ENCODE peak calls at places on chromosomes 16 and 17, in five cellular contexts. One of them, this sample, is unnamed. For H3K27me3, the result is how much of the 10 kb centered on the place peaks cover.

GRCh38 chr16:27174798-27175197 is 28.5 kb upstream of the KDM8 start:
- DNase-seq in GM23338: no peak
- DNase-seq in GM12878: no peak
- DNase-seq in upper lobe of right lung: no peak
- DNase-seq in effector memory CD4-positive, alpha-beta T cell: no peak
- DNase-seq in this sample: no peak

GRCh38 chr16:84500531-84500930 is 3.9 kb downstream of the MEAK7 start:
- DNase-seq in GM23338: no peak
- DNase-seq in GM12878: no peak
- DNase-seq in effector memory CD4-positive, alpha-beta T cell: no peak
- DNase-seq in upper lobe of right lung: peak
- DNase-seq in this sample: no peak

GRCh38 chr16:65876200-65876498 is 490.3 kb upstream of the CDH5 start:
- DNase-seq in effector memory CD4-positive, alpha-beta T cell: no peak
- DNase-seq in GM23338: no peak
- DNase-seq in GM12878: no peak
- DNase-seq in upper lobe of right lung: no peak
- DNase-seq in this sample: no peak

GRCh38 chr17:78360371-78361226 is 722 bp upstream of the SOCS3 start:
- DNase-seq in upper lobe of right lung: peak
- DNase-seq in GM12878: no peak
- DNase-seq in GM23338: peak
- DNase-seq in effector memory CD4-positive, alpha-beta T cell: peak
- DNase-seq in this sample: peak

GRCh38 chr16:53115773-53116172 is 61.0 kb downstream of the CHD9 start:
- DNase-seq in GM23338: no peak
- DNase-seq in upper lobe of right lung: no peak
- DNase-seq in GM12878: no peak
- DNase-seq in effector memory CD4-positive, alpha-beta T cell: no peak
- DNase-seq in this sample: no peak

GRCh38 chr17:57760001-57760400 is 14.9 kb upstream of the CCDC182 start:
- DNase-seq in effector memory CD4-positive, alpha-beta T cell: no peak
- DNase-seq in GM12878: no peak
- DNase-seq in upper lobe of right lung: no peak
- DNase-seq in GM23338: no peak
- DNase-seq in this sample: no peak

GRCh38 chr17:46949291-46950174 is 26.6 kb downstream of the GOSR2 start:
- DNase-seq in effector memory CD4-positive, alpha-beta T cell: no peak
- DNase-seq in upper lobe of right lung: no peak
- DNase-seq in GM12878: no peak
- DNase-seq in GM23338: no peak
- DNase-seq in this sample: no peak

GRCh38 chr17:33436321-33436720 is 143.2 kb upstream of the ASIC2 start:
- DNase-seq in upper lobe of right lung: no peak
- DNase-seq in GM23338: no peak
- DNase-seq in GM12878: no peak
- DNase-seq in effector memory CD4-positive, alpha-beta T cell: no peak
- DNase-seq in this sample: no peak

GRCh38 chr17:13601776-13602551 is at the start of gene HS3ST3A1:
- DNase-seq in GM12878: no peak
- DNase-seq in effector memory CD4-positive, alpha-beta T cell: no peak
- DNase-seq in upper lobe of right lung: peak
- DNase-seq in GM23338: peak
- DNase-seq in this sample: no peak

GRCh38 chr16:88558457-88559442 is 11.5 kb upstream of the ZC3H18 start:
- DNase-seq in effector memory CD4-positive, alpha-beta T cell: no peak
- DNase-seq in GM12878: no peak
- DNase-seq in upper lobe of right lung: no peak
- DNase-seq in GM23338: peak
- DNase-seq in this sample: peak

GRCh38 chr16:88074041-88074440 is 122.8 kb downstream of the BANP start:
- DNase-seq in GM23338: no peak
- DNase-seq in upper lobe of right lung: no peak
- DNase-seq in GM12878: no peak
- DNase-seq in effector memory CD4-positive, alpha-beta T cell: no peak
- DNase-seq in this sample: no peak

GRCh38 chr17:39579318-39580081 is 28.2 kb downstream of the NEUROD2 start:
- DNase-seq in GM23338: peak
- DNase-seq in upper lobe of right lung: no peak
- DNase-seq in GM12878: no peak
- DNase-seq in effector memory CD4-positive, alpha-beta T cell: no peak
- DNase-seq in this sample: no peak

GRCh38 chr17:39132192-39132600 is 19.2 kb downstream of the PLXDC1 start:
- DNase-seq in GM23338: peak
- DNase-seq in upper lobe of right lung: no peak
- DNase-seq in GM12878: no peak
- DNase-seq in effector memory CD4-positive, alpha-beta T cell: no peak
- DNase-seq in this sample: no peak

GRCh38 chr17:74424658-74425057 is 7.2 kb upstream of the GPRC5C start:
- DNase-seq in effector memory CD4-positive, alpha-beta T cell: no peak
- DNase-seq in GM23338: no peak
- DNase-seq in upper lobe of right lung: no peak
- DNase-seq in GM12878: no peak
- DNase-seq in this sample: no peak

GRCh38 chr17:71383111-71383510 is 737.7 kb upstream of the SOX9 start:
- DNase-seq in upper lobe of right lung: no peak
- DNase-seq in GM23338: no peak
- DNase-seq in effector memory CD4-positive, alpha-beta T cell: no peak
- DNase-seq in GM12878: no peak
- DNase-seq in this sample: no peak

GRCh38 chr17:75238020-75238580 is 23.3 kb downstream of the GGA3 start:
- DNase-seq in GM23338: no peak
- DNase-seq in upper lobe of right lung: no peak
- DNase-seq in GM12878: no peak
- DNase-seq in effector memory CD4-positive, alpha-beta T cell: no peak
- DNase-seq in this sample: no peak

GRCh38 chr17:51371732-51372151 is 111.4 kb downstream of the UTP18 start:
- DNase-seq in upper lobe of right lung: no peak
- DNase-seq in effector memory CD4-positive, alpha-beta T cell: peak
- DNase-seq in GM23338: peak
- DNase-seq in GM12878: peak
- DNase-seq in this sample: peak

GRCh38 chr17:75756451-75757085 is 8.4 kb downstream of the GALK1 start:
- DNase-seq in GM12878: no peak
- DNase-seq in GM23338: no peak
- DNase-seq in effector memory CD4-positive, alpha-beta T cell: no peak
- DNase-seq in upper lobe of right lung: no peak
- DNase-seq in this sample: no peak

GRCh38 chr17:7047566-7047965 is 3.7 kb upstream of the SLC16A11 start:
- DNase-seq in effector memory CD4-positive, alpha-beta T cell: no peak
- DNase-seq in GM12878: no peak
- DNase-seq in upper lobe of right lung: no peak
- DNase-seq in GM23338: no peak
- DNase-seq in this sample: no peak

GRCh38 chr17:7045492-7046126 is 1.7 kb upstream of the SLC16A11 start:
- DNase-seq in GM12878: peak
- DNase-seq in upper lobe of right lung: no peak
- DNase-seq in GM23338: peak
- DNase-seq in effector memory CD4-positive, alpha-beta T cell: peak
- DNase-seq in this sample: peak

GRCh38 chr17:7048968-7049367 is 5.1 kb upstream of the SLC16A11 start:
- DNase-seq in GM12878: no peak
- DNase-seq in GM23338: no peak
- DNase-seq in effector memory CD4-positive, alpha-beta T cell: no peak
- DNase-seq in upper lobe of right lung: no peak
- DNase-seq in this sample: no peak

GRCh38 chr17:7043544-7044268 is at the start of gene SLC16A11:
- DNase-seq in upper lobe of right lung: peak
- DNase-seq in GM12878: no peak
- DNase-seq in GM23338: peak
- DNase-seq in effector memory CD4-positive, alpha-beta T cell: no peak
- DNase-seq in this sample: no peak

DNA sequence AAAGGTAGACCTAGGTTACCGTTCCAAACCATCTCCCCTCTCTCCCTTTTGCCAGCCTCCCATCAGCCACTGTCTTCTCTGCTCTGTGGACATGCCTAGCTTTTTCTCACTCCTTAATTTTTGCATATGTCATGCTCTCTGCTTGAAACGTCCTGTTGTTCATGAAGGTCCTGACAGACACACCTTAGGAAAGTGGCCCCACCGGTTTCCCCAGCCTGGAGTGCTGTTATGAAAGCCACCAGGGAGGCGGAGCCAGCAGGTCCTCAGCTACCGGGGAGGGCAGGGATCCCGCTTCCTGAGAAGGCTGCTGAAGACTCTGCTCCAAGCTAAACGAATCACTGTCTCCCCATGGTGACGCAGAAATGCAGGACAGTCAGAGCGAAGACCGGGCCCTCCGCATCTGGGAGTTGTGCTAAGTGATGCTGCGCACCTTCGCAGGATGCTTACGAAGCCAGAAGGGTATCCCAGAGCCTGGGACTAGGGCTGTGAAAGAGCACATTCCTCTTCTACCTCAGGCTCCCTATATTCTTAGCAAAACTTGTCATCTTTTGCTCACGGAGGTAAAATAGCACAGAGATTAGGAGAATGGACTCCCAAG is 2.3 kb upstream of the SLC16A11 start:
- DNase-seq in GM23338: peak
- DNase-seq in upper lobe of right lung: peak
- DNase-seq in effector memory CD4-positive, alpha-beta T cell: peak
- DNase-seq in GM12878: no peak
- DNase-seq in this sample: no peak
- H3K27me3 ChIP-seq in GM23338: half or more
- H3K27me3 ChIP-seq in upper lobe of right lung: under half
- H3K27me3 ChIP-seq in effector memory CD4-positive, alpha-beta T cell: under half
- H3K27me3 ChIP-seq in GM12878: under half
- H3K27me3 ChIP-seq in this sample: under half

DNA sequence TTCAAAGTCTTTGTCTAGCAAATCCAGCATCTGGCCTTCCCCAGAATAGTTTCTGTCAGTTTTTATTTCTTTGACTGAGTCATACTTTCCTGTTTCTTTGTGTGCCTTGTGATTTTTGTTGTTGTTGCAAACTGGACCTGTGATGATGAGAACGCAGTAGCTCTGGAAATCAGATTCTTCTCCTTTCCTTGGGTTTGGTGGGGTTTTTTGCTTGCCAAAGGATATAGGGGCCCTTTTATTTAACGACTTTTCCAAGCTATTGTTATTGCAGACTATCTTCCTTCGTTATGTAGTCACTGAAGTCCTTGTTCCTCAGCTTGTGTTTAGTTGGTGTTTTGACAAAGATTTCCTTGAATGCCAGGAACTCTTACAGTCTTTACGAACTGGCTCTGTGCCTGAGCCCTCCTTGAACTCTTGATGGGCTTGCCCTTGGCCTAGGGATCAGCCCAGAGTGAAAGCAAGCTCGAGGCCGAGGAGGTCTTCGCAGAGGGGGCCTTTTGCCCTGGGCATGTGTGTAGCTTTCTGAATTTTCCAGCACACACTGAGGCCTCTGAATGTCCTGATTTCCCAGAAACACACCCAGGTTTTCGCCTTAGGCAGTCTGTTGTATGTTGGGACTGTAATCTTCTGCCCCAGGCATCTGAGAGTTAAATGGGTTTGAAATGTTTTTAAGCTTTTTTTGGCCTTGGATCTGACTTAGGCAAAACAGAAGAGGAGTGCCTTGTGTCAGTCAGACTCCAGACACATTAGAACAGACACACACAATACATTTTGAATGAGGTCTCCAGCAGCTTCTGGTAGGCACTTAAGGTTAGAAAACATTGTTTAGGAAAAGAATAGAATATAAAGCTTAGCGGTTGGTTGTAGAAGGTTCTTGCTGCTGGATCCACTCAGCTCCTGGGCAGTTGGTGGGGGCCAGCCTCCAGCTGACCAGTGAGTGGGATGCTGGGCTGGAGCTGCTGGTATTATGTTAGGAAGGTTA is 17.0 kb downstream of the FOXK2 start:
- DNase-seq in GM23338: no peak
- DNase-seq in GM12878: no peak
- DNase-seq in upper lobe of right lung: no peak
- DNase-seq in effector memory CD4-positive, alpha-beta T cell: no peak
- DNase-seq in this sample: no peak
- H3K4me3 ChIP-seq in GM23338: peak
- H3K4me3 ChIP-seq in GM12878: no peak
- H3K4me3 ChIP-seq in upper lobe of right lung: peak
- H3K4me3 ChIP-seq in effector memory CD4-positive, alpha-beta T cell: no peak
- H3K4me3 ChIP-seq in this sample: no peak

GRCh38 chr16:82627811-82628339 is 1.1 kb downstream of the CDH13 start:
- DNase-seq in effector memory CD4-positive, alpha-beta T cell: no peak
- DNase-seq in GM23338: peak
- DNase-seq in GM12878: no peak
- DNase-seq in upper lobe of right lung: no peak
- DNase-seq in this sample: no peak

GRCh38 chr16:82629441-82630027 is 2.8 kb downstream of the CDH13 start:
- DNase-seq in GM12878: no peak
- DNase-seq in GM23338: peak
- DNase-seq in effector memory CD4-positive, alpha-beta T cell: no peak
- DNase-seq in upper lobe of right lung: no peak
- DNase-seq in this sample: no peak

GRCh38 chr16:82630219-82630618 is 3.5 kb downstream of the CDH13 start:
- DNase-seq in GM23338: no peak
- DNase-seq in upper lobe of right lung: no peak
- DNase-seq in GM12878: no peak
- DNase-seq in effector memory CD4-positive, alpha-beta T cell: no peak
- DNase-seq in this sample: no peak

GRCh38 chr16:82630688-82631087 is 3.9 kb downstream of the CDH13 start:
- DNase-seq in effector memory CD4-positive, alpha-beta T cell: no peak
- DNase-seq in GM12878: no peak
- DNase-seq in upper lobe of right lung: no peak
- DNase-seq in GM23338: no peak
- DNase-seq in this sample: peak

DNA sequence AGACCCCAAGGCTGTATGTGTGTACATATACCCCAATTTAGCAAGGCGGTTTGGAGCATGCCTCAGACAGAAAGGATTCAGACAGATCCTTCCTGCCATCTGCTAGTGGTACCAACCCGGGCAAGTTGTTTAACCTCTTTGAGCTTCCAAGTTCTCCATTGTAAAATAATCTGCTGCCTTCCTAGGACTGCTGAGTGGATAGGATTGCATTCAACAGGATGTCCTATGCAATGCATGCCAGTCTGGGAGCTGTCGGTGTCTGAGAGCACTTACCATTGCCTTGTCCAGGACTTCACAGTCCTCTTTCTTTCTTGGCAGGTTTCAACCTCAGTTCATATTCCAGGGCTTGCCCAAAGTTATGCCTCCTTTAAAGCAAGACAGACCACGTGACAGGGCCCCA is 2.0 kb downstream of the CDH13 start:
- DNase-seq in upper lobe of right lung: no peak
- DNase-seq in effector memory CD4-positive, alpha-beta T cell: no peak
- DNase-seq in GM12878: no peak
- DNase-seq in GM23338: no peak
- DNase-seq in this sample: no peak
- H3K27me3 ChIP-seq in upper lobe of right lung: under half
- H3K27me3 ChIP-seq in effector memory CD4-positive, alpha-beta T cell: under half
- H3K27me3 ChIP-seq in GM12878: under half
- H3K27me3 ChIP-seq in GM23338: half or more
- H3K27me3 ChIP-seq in this sample: under half

GRCh38 chr16:75260856-75261589 is 9.6 kb upstream of the BCAR1 start:
- DNase-seq in upper lobe of right lung: no peak
- DNase-seq in GM12878: no peak
- DNase-seq in effector memory CD4-positive, alpha-beta T cell: no peak
- DNase-seq in GM23338: no peak
- DNase-seq in this sample: no peak

GRCh38 chr16:75262800-75263127 is 11.3 kb upstream of the BCAR1 start:
- DNase-seq in GM12878: no peak
- DNase-seq in GM23338: no peak
- DNase-seq in effector memory CD4-positive, alpha-beta T cell: no peak
- DNase-seq in upper lobe of right lung: no peak
- DNase-seq in this sample: no peak

GRCh38 chr16:75263291-75263962 is 12.0 kb upstream of the BCAR1 start:
- DNase-seq in effector memory CD4-positive, alpha-beta T cell: no peak
- DNase-seq in upper lobe of right lung: no peak
- DNase-seq in GM12878: no peak
- DNase-seq in GM23338: no peak
- DNase-seq in this sample: no peak

GRCh38 chr16:75261590-75262078 is 10.2 kb upstream of the BCAR1 start:
- DNase-seq in upper lobe of right lung: no peak
- DNase-seq in GM12878: no peak
- DNase-seq in GM23338: no peak
- DNase-seq in effector memory CD4-positive, alpha-beta T cell: no peak
- DNase-seq in this sample: no peak

GRCh38 chr16:75262104-75262799 is 10.8 kb upstream of the BCAR1 start:
- DNase-seq in GM23338: no peak
- DNase-seq in upper lobe of right lung: no peak
- DNase-seq in GM12878: no peak
- DNase-seq in effector memory CD4-positive, alpha-beta T cell: no peak
- DNase-seq in this sample: no peak
- H3K4me3 ChIP-seq in GM23338: no peak
- H3K4me3 ChIP-seq in upper lobe of right lung: no peak
- H3K4me3 ChIP-seq in GM12878: no peak
- H3K4me3 ChIP-seq in effector memory CD4-positive, alpha-beta T cell: no peak
- H3K4me3 ChIP-seq in this sample: no peak

This sample was measured in Karpas-422.